ENCODE peak calls at places on chromosomes 1 and 21, in seven cellular contexts. H, C, E, A, U, V and L are unnamed samples.
A peak's percentile ranks its signal among the peaks of the same experiment; 100 is the strongest.

GRCh38 chr1:63124666-63125191 is 197.6 kb upstream of the FOXD3 start:
- DNase-seq in H (no peak), A (peak; percentile 93), C (peak; percentile 8), E (peak; percentile 78), V (no peak), U (no peak), L (peak; percentile 23)

GRCh38 chr1:22044690-22045420 is 7.7 kb upstream of the CDC42 start:
- DNase-seq in C (peak; percentile 34), A (peak; percentile 83), V (no peak), E (peak; percentile 51), U (no peak), H (no peak), L (peak; percentile 86)

GRCh38 chr1:146034976-146035469 is 13.5 kb upstream of the HJV start:
- DNase-seq in U (no peak), C (no peak), E (no peak), A (no peak), V (no peak), H (no peak), L (no peak)

GRCh38 chr1:156815851-156816536 is 654 bp downstream of the SH2D2A start:
- DNase-seq in V (no peak), E (no peak), A (no peak), C (no peak), U (no peak), H (no peak), L (no peak)

GRCh38 chr1:199447906-199448305 is 579.6 kb upstream of the NR5A2 start:
- DNase-seq in E (no peak), U (no peak), C (no peak), V (no peak), H (no peak), A (peak; percentile 30), L (no peak)

GRCh38 chr1:94819945-94820746 is at the start of gene SLC44A3:
- DNase-seq in C (peak; percentile 32), U (no peak), V (no peak), A (peak; percentile 68), E (no peak), H (peak; percentile 48), L (no peak)

GRCh38 chr1:210598135-210598652 is 269.5 kb downstream of the HHAT start:
- DNase-seq in V (no peak), E (peak; percentile 94), H (peak; percentile 69), C (peak; percentile 55), U (no peak), A (peak; percentile 98), L (peak; percentile 88)

GRCh38 chr1:43234267-43234666 is 35.5 kb upstream of the TMEM125 start:
- DNase-seq in H (no peak), C (no peak), E (no peak), V (no peak), U (no peak), A (no peak), L (no peak)

GRCh38 chr1:220151454-220151853 is 57.5 kb downstream of the IARS2 start:
- DNase-seq in C (no peak), U (no peak), V (no peak), E (no peak), H (no peak), A (peak; percentile 72), L (no peak)

GRCh38 chr1:98046031-98046641 is 125.3 kb upstream of the DPYD start:
- DNase-seq in H (no peak), E (peak; percentile 26), V (no peak), C (peak; percentile 1), U (no peak), A (peak; percentile 67), L (no peak)

GRCh38 chr1:10192263-10192662 is 18.1 kb upstream of the KIF1B start:
- DNase-seq in H (no peak), A (no peak), C (no peak), V (no peak), U (no peak), E (no peak), L (no peak)

GRCh38 chr1:74057719-74058118 is 140.3 kb downstream of the LRRIQ3 start:
- DNase-seq in A (no peak), H (no peak), C (no peak), E (no peak), V (no peak), U (no peak), L (no peak)
- H3K27ac ChIP-seq in A (no peak overlapping the region), H (no peak overlapping the region), C (no peak overlapping the region), E (no peak overlapping the region), V (no peak overlapping the region), U (no peak overlapping the region), L (no peak overlapping the region)

GRCh38 chr1:66435541-66435940 is 98.4 kb upstream of the SGIP1 start:
- DNase-seq in V (no peak), A (no peak), U (no peak), E (no peak), C (no peak), H (no peak), L (no peak)

GRCh38 chr1:66434096-66434495 is 99.9 kb upstream of the SGIP1 start:
- DNase-seq in V (no peak), C (no peak), H (no peak), E (no peak), A (peak; percentile 69), U (no peak), L (no peak)

GRCh38 chr1:66437136-66437401 is 96.9 kb upstream of the SGIP1 start:
- DNase-seq in A (no peak), H (no peak), V (no peak), E (no peak), U (no peak), C (no peak), L (no peak)

GRCh38 chr1:66438062-66438970 is 95.6 kb upstream of the SGIP1 start:
- DNase-seq in C (no peak), V (no peak), A (no peak), E (peak; percentile 35), H (no peak), U (no peak), L (peak; percentile 13)

DNA sequence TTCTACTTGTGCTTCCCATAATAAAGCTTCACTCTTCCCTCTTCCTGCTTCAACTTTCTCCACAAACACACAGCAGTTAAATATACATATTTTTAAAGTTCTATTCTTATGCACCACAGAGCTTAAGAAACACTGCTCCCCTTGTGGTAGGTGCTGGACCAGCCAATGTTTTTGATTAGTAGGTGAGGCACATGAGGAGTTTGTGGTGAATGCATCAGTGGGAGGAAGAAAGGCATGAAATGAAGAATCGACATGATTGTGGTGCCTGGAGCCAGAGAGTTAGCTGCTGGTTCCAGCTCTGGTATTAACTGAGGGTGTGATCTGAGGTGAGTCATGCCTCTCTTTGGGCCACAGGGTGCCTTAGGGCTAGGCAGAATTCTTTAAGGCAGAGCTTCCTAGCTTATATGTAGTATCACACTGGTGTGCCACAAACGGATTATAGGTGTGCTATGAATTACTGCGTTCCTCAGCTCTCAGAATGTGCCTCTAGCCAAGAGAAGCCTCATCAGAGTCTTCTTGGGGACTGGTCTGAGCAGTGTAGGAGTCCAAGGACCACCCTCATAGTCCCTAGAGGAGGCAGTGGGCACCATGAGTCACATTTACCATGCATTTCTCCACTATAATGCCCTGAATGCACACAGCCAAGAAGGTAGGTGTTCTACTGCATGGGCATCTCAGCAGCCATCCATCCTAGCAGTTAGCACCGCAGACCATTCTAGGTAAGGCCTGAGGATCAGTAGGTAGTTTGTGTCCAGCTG is 97.4 kb upstream of the SGIP1 start:
- DNase-seq in V (no peak), C (peak; percentile 71), E (peak; percentile 61), U (no peak), H (no peak), A (peak; percentile 86), L (peak; percentile 91)
- TF ChIP-seq CTCF in V (no peak), C (no peak), E (peak; percentile 75), U (no peak), H (no peak), A (no peak), L (peak; percentile 86)

DNA sequence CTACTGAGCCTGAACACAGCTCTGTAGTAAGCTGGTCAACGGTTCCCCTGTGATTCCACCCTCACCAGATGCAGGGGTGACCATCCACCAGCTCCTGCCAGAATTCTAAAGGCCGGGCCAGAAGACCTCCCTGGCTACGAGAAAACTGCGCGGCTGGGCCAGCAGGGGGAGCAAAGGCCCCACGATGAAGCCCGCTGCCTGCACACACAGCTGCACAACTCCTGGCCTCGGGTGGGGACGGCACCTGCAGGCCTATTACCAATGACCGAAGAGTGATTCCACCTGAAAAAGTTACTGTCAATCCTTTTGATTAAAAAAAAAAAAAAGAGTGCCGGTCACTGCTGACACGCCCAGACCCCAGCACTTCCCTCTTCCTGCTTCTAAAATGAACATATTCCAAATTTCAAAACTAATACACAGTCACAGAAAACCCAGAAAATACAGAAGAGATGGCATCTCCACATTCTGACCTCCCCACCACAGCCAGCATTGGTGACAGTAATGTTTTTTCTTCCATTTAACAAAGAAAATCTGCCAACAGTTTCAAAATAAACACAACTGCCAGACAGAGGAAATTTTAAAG is 49.8 kb upstream of the RIPK4 start:
- DNase-seq in C (peak; percentile 24), E (peak; percentile 36), H (peak; percentile 55), U (no peak), V (no peak), A (peak; percentile 42), L (no peak)
- H3K27ac ChIP-seq in C (peak overlapping the region; percentile 50), E (no peak overlapping the region), H (no peak overlapping the region), U (peak overlapping the region; percentile 76), V (peak overlapping the region; percentile 8), A (no peak overlapping the region), L (no peak overlapping the region)

GRCh38 chr1:152015766-152016165 is 21.0 kb downstream of the S100A11 start:
- DNase-seq in U (no peak), C (no peak), V (no peak), H (no peak), A (no peak), E (no peak), L (no peak)

GRCh38 chr1:152021557-152021956 is 15.2 kb downstream of the S100A11 start:
- DNase-seq in H (no peak), E (no peak), A (no peak), V (no peak), C (no peak), U (no peak), L (no peak)

GRCh38 chr1:152022521-152022920 is 14.3 kb downstream of the S100A11 start:
- DNase-seq in U (no peak), V (no peak), C (no peak), H (no peak), A (no peak), E (no peak), L (no peak)

GRCh38 chr1:152014943-152015342 is 21.3 kb upstream of the S100A10 start:
- DNase-seq in C (no peak), H (no peak), U (no peak), E (no peak), A (no peak), V (no peak), L (no peak)

DNA sequence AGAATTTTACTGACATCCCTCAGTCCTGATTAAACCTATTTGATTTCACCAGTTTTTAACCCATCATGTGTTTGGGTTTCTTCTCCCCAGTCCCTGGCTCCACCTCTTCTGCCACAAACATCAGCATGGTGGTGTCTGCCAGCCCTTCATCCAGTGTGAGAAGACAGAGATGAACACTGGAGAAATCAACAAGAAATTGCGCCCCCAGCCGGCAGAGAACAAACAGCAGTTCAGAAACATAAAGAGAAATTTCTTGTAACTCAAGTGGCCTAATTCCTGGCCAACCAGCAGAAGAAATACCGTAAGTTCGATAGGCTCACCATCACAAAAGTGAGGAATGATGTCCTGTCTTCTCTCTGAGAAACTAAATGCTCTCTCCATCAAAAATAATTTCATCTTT is 18.3 kb downstream of the S100A11 start:
- DNase-seq in U (no peak), A (no peak), C (no peak), E (no peak), V (no peak), H (no peak), L (no peak)
- TF ChIP-seq CTCF in U (peak; percentile 72), A (peak; percentile 21), C (no peak), E (peak; percentile 70), V (no peak), H (no peak), L (peak; percentile 56)

GRCh38 chr1:1306070-1306660 is 1.6 kb downstream of the ACAP3 start:
- DNase-seq in A (no peak), V (no peak), U (no peak), C (no peak), H (no peak), E (no peak), L (no peak)
- H3K27ac ChIP-seq in A (peak overlapping the region; percentile 39), V (peak overlapping the region; percentile 73), U (peak overlapping the region; percentile 57), C (peak overlapping the region; percentile 100), H (peak overlapping the region; percentile 67), E (peak overlapping the region; percentile 10), L (no peak overlapping the region)